ENCODE peak calls at places on chromosomes 12 and 14, in ten cellular contexts. One of them, this sample, is unnamed.

GRCh38 chr14:90381999-90382451 is 14.8 kb upstream of the CALM1 start:
- DNase-seq in activated CD4-positive, alpha-beta T cell treated with anti-CD3 and anti-CD28 coated beads, Interleukin-2, amount 50 U/mL, for 1 hour: no peak
- DNase-seq in amniotic stem cell: no peak
- DNase-seq in stimulated activated CD8-positive, alpha-beta memory T cell treated with anti-CD3 and anti-CD28 coated beads, Interleukin-2, amount 100 ng/mL, for 48 hours: no peak
- DNase-seq in Right ventricle myocardium inferior: peak; percentile 70
- DNase-seq in AG09319: no peak
- DNase-seq in psoas muscle: peak; percentile 31
- DNase-seq in amygdala: peak; percentile 7
- DNase-seq in NCI-H1092: peak; percentile 76
- DNase-seq in HT1080: no peak
- DNase-seq in this sample: no peak

GRCh38 chr12:78004451-78005093 is 173.9 kb downstream of the NAV3 start:
- DNase-seq in amygdala: no peak
- DNase-seq in AG09319: no peak
- DNase-seq in Right ventricle myocardium inferior: no peak
- DNase-seq in activated CD4-positive, alpha-beta T cell treated with anti-CD3 and anti-CD28 coated beads, Interleukin-2, amount 50 U/mL, for 1 hour: no peak
- DNase-seq in amniotic stem cell: no peak
- DNase-seq in NCI-H1092: no peak
- DNase-seq in psoas muscle: no peak
- DNase-seq in stimulated activated CD8-positive, alpha-beta memory T cell treated with anti-CD3 and anti-CD28 coated beads, Interleukin-2, amount 100 ng/mL, for 48 hours: no peak
- DNase-seq in HT1080: no peak
- DNase-seq in this sample: no peak

GRCh38 chr12:12228402-12228801 is 38.4 kb downstream of the LRP6 start:
- DNase-seq in HT1080: no peak
- DNase-seq in AG09319: no peak
- DNase-seq in amygdala: no peak
- DNase-seq in Right ventricle myocardium inferior: no peak
- DNase-seq in activated CD4-positive, alpha-beta T cell treated with anti-CD3 and anti-CD28 coated beads, Interleukin-2, amount 50 U/mL, for 1 hour: no peak
- DNase-seq in stimulated activated CD8-positive, alpha-beta memory T cell treated with anti-CD3 and anti-CD28 coated beads, Interleukin-2, amount 100 ng/mL, for 48 hours: no peak
- DNase-seq in NCI-H1092: no peak
- DNase-seq in amniotic stem cell: no peak
- DNase-seq in psoas muscle: no peak
- DNase-seq in this sample: no peak

GRCh38 chr14:56173360-56173922 is 55.2 kb downstream of the PELI2 start:
- DNase-seq in amniotic stem cell: no peak
- DNase-seq in Right ventricle myocardium inferior: no peak
- DNase-seq in stimulated activated CD8-positive, alpha-beta memory T cell treated with anti-CD3 and anti-CD28 coated beads, Interleukin-2, amount 100 ng/mL, for 48 hours: no peak
- DNase-seq in amygdala: no peak
- DNase-seq in psoas muscle: no peak
- DNase-seq in activated CD4-positive, alpha-beta T cell treated with anti-CD3 and anti-CD28 coated beads, Interleukin-2, amount 50 U/mL, for 1 hour: no peak
- DNase-seq in NCI-H1092: no peak
- DNase-seq in HT1080: no peak
- DNase-seq in AG09319: no peak
- DNase-seq in this sample: peak; percentile 59

GRCh38 chr12:119512772-119513497 is 80.6 kb upstream of the TMEM233 start:
- DNase-seq in stimulated activated CD8-positive, alpha-beta memory T cell treated with anti-CD3 and anti-CD28 coated beads, Interleukin-2, amount 100 ng/mL, for 48 hours: no peak
- DNase-seq in Right ventricle myocardium inferior: no peak
- DNase-seq in AG09319: no peak
- DNase-seq in activated CD4-positive, alpha-beta T cell treated with anti-CD3 and anti-CD28 coated beads, Interleukin-2, amount 50 U/mL, for 1 hour: no peak
- DNase-seq in psoas muscle: no peak
- DNase-seq in HT1080: no peak
- DNase-seq in NCI-H1092: no peak
- DNase-seq in amniotic stem cell: no peak
- DNase-seq in amygdala: no peak
- DNase-seq in this sample: no peak

GRCh38 chr12:76810690-76811434 is 46.9 kb downstream of the ZDHHC17 start:
- DNase-seq in psoas muscle: no peak
- DNase-seq in stimulated activated CD8-positive, alpha-beta memory T cell treated with anti-CD3 and anti-CD28 coated beads, Interleukin-2, amount 100 ng/mL, for 48 hours: no peak
- DNase-seq in NCI-H1092: no peak
- DNase-seq in activated CD4-positive, alpha-beta T cell treated with anti-CD3 and anti-CD28 coated beads, Interleukin-2, amount 50 U/mL, for 1 hour: no peak
- DNase-seq in amniotic stem cell: no peak
- DNase-seq in AG09319: no peak
- DNase-seq in amygdala: no peak
- DNase-seq in Right ventricle myocardium inferior: no peak
- DNase-seq in HT1080: no peak
- DNase-seq in this sample: no peak

GRCh38 chr12:82400819-82401218 is 42.5 kb downstream of the METTL25 start:
- DNase-seq in Right ventricle myocardium inferior: no peak
- DNase-seq in psoas muscle: no peak
- DNase-seq in activated CD4-positive, alpha-beta T cell treated with anti-CD3 and anti-CD28 coated beads, Interleukin-2, amount 50 U/mL, for 1 hour: no peak
- DNase-seq in AG09319: no peak
- DNase-seq in NCI-H1092: no peak
- DNase-seq in stimulated activated CD8-positive, alpha-beta memory T cell treated with anti-CD3 and anti-CD28 coated beads, Interleukin-2, amount 100 ng/mL, for 48 hours: no peak
- DNase-seq in amygdala: no peak
- DNase-seq in amniotic stem cell: no peak
- DNase-seq in HT1080: no peak
- DNase-seq in this sample: no peak

GRCh38 chr14:92759300-92759678 is 10.9 kb upstream of the LGMN start:
- DNase-seq in psoas muscle: no peak
- DNase-seq in activated CD4-positive, alpha-beta T cell treated with anti-CD3 and anti-CD28 coated beads, Interleukin-2, amount 50 U/mL, for 1 hour: no peak
- DNase-seq in NCI-H1092: no peak
- DNase-seq in amygdala: no peak
- DNase-seq in stimulated activated CD8-positive, alpha-beta memory T cell treated with anti-CD3 and anti-CD28 coated beads, Interleukin-2, amount 100 ng/mL, for 48 hours: no peak
- DNase-seq in HT1080: peak; percentile 40
- DNase-seq in Right ventricle myocardium inferior: no peak
- DNase-seq in amniotic stem cell: no peak
- DNase-seq in AG09319: no peak
- DNase-seq in this sample: peak; percentile 69

GRCh38 chr14:85466678-85467077 is 63.3 kb upstream of the FLRT2 start:
- DNase-seq in amniotic stem cell: no peak
- DNase-seq in AG09319: no peak
- DNase-seq in NCI-H1092: no peak
- DNase-seq in amygdala: no peak
- DNase-seq in stimulated activated CD8-positive, alpha-beta memory T cell treated with anti-CD3 and anti-CD28 coated beads, Interleukin-2, amount 100 ng/mL, for 48 hours: no peak
- DNase-seq in psoas muscle: no peak
- DNase-seq in Right ventricle myocardium inferior: no peak
- DNase-seq in activated CD4-positive, alpha-beta T cell treated with anti-CD3 and anti-CD28 coated beads, Interleukin-2, amount 50 U/mL, for 1 hour: no peak
- DNase-seq in HT1080: peak; percentile 40
- DNase-seq in this sample: no peak

GRCh38 chr14:93103392-93104080 is 12.2 kb downstream of the ITPK1 start:
- DNase-seq in NCI-H1092: no peak
- DNase-seq in activated CD4-positive, alpha-beta T cell treated with anti-CD3 and anti-CD28 coated beads, Interleukin-2, amount 50 U/mL, for 1 hour: peak; percentile 43
- DNase-seq in amygdala: no peak
- DNase-seq in amniotic stem cell: no peak
- DNase-seq in stimulated activated CD8-positive, alpha-beta memory T cell treated with anti-CD3 and anti-CD28 coated beads, Interleukin-2, amount 100 ng/mL, for 48 hours: peak; percentile 42
- DNase-seq in AG09319: no peak
- DNase-seq in HT1080: peak; percentile 64
- DNase-seq in psoas muscle: no peak
- DNase-seq in Right ventricle myocardium inferior: peak; percentile 81
- DNase-seq in this sample: peak; percentile 88

GRCh38 chr12:52233462-52234141 is 559 bp downstream of the KRT7 start:
- DNase-seq in psoas muscle: no peak
- DNase-seq in AG09319: no peak
- DNase-seq in stimulated activated CD8-positive, alpha-beta memory T cell treated with anti-CD3 and anti-CD28 coated beads, Interleukin-2, amount 100 ng/mL, for 48 hours: no peak
- DNase-seq in Right ventricle myocardium inferior: no peak
- DNase-seq in activated CD4-positive, alpha-beta T cell treated with anti-CD3 and anti-CD28 coated beads, Interleukin-2, amount 50 U/mL, for 1 hour: no peak
- DNase-seq in NCI-H1092: no peak
- DNase-seq in amygdala: no peak
- DNase-seq in amniotic stem cell: no peak
- DNase-seq in HT1080: no peak
- DNase-seq in this sample: no peak

GRCh38 chr14:103840016-103840415 is 7.4 kb downstream of the PPP1R13B start:
- DNase-seq in psoas muscle: no peak
- DNase-seq in NCI-H1092: no peak
- DNase-seq in HT1080: no peak
- DNase-seq in stimulated activated CD8-positive, alpha-beta memory T cell treated with anti-CD3 and anti-CD28 coated beads, Interleukin-2, amount 100 ng/mL, for 48 hours: no peak
- DNase-seq in Right ventricle myocardium inferior: no peak
- DNase-seq in AG09319: no peak
- DNase-seq in amygdala: no peak
- DNase-seq in activated CD4-positive, alpha-beta T cell treated with anti-CD3 and anti-CD28 coated beads, Interleukin-2, amount 50 U/mL, for 1 hour: no peak
- DNase-seq in amniotic stem cell: no peak
- DNase-seq in this sample: no peak

GRCh38 chr14:96066976-96067375 is 27.8 kb downstream of the C14orf132 start:
- DNase-seq in Right ventricle myocardium inferior: no peak
- DNase-seq in NCI-H1092: no peak
- DNase-seq in psoas muscle: no peak
- DNase-seq in activated CD4-positive, alpha-beta T cell treated with anti-CD3 and anti-CD28 coated beads, Interleukin-2, amount 50 U/mL, for 1 hour: no peak
- DNase-seq in amygdala: no peak
- DNase-seq in amniotic stem cell: no peak
- DNase-seq in HT1080: no peak
- DNase-seq in stimulated activated CD8-positive, alpha-beta memory T cell treated with anti-CD3 and anti-CD28 coated beads, Interleukin-2, amount 100 ng/mL, for 48 hours: no peak
- DNase-seq in AG09319: no peak
- DNase-seq in this sample: no peak

GRCh38 chr12:15227004-15227679 is 5.9 kb upstream of the RERG start:
- DNase-seq in NCI-H1092: peak; percentile 57
- DNase-seq in amygdala: no peak
- DNase-seq in psoas muscle: peak; percentile 46
- DNase-seq in Right ventricle myocardium inferior: peak; percentile 77
- DNase-seq in AG09319: peak; percentile 15
- DNase-seq in HT1080: peak; percentile 27
- DNase-seq in amniotic stem cell: peak; percentile 17
- DNase-seq in stimulated activated CD8-positive, alpha-beta memory T cell treated with anti-CD3 and anti-CD28 coated beads, Interleukin-2, amount 100 ng/mL, for 48 hours: no peak
- DNase-seq in activated CD4-positive, alpha-beta T cell treated with anti-CD3 and anti-CD28 coated beads, Interleukin-2, amount 50 U/mL, for 1 hour: peak; percentile 21
- DNase-seq in this sample: peak; percentile 63

GRCh38 chr12:39816671-39817185 is 197.1 kb upstream of the ABCD2 start:
- DNase-seq in amygdala: no peak
- DNase-seq in psoas muscle: no peak
- DNase-seq in activated CD4-positive, alpha-beta T cell treated with anti-CD3 and anti-CD28 coated beads, Interleukin-2, amount 50 U/mL, for 1 hour: no peak
- DNase-seq in AG09319: no peak
- DNase-seq in amniotic stem cell: no peak
- DNase-seq in NCI-H1092: no peak
- DNase-seq in stimulated activated CD8-positive, alpha-beta memory T cell treated with anti-CD3 and anti-CD28 coated beads, Interleukin-2, amount 100 ng/mL, for 48 hours: no peak
- DNase-seq in HT1080: peak; percentile 8
- DNase-seq in Right ventricle myocardium inferior: no peak
- DNase-seq in this sample: no peak

GRCh38 chr12:76032043-76032981 is 736 bp upstream of the PHLDA1 start:
- DNase-seq in stimulated activated CD8-positive, alpha-beta memory T cell treated with anti-CD3 and anti-CD28 coated beads, Interleukin-2, amount 100 ng/mL, for 48 hours: peak; percentile 37
- DNase-seq in HT1080: peak; percentile 58
- DNase-seq in NCI-H1092: no peak
- DNase-seq in Right ventricle myocardium inferior: peak; percentile 79
- DNase-seq in AG09319: no peak
- DNase-seq in amniotic stem cell: no peak
- DNase-seq in psoas muscle: no peak
- DNase-seq in activated CD4-positive, alpha-beta T cell treated with anti-CD3 and anti-CD28 coated beads, Interleukin-2, amount 50 U/mL, for 1 hour: peak; percentile 34
- DNase-seq in amygdala: no peak
- DNase-seq in this sample: peak; percentile 48

GRCh38 chr14:51638071-51638944 is 13.4 kb upstream of the FRMD6 start:
- DNase-seq in AG09319: no peak
- DNase-seq in stimulated activated CD8-positive, alpha-beta memory T cell treated with anti-CD3 and anti-CD28 coated beads, Interleukin-2, amount 100 ng/mL, for 48 hours: no peak
- DNase-seq in activated CD4-positive, alpha-beta T cell treated with anti-CD3 and anti-CD28 coated beads, Interleukin-2, amount 50 U/mL, for 1 hour: no peak
- DNase-seq in HT1080: no peak
- DNase-seq in Right ventricle myocardium inferior: no peak
- DNase-seq in NCI-H1092: no peak
- DNase-seq in psoas muscle: no peak
- DNase-seq in amniotic stem cell: no peak
- DNase-seq in amygdala: no peak
- DNase-seq in this sample: peak; percentile 61

GRCh38 chr14:68976160-68977067 is 2.7 kb downstream of the ACTN1 start:
- DNase-seq in Right ventricle myocardium inferior: peak; percentile 77
- DNase-seq in HT1080: no peak
- DNase-seq in AG09319: no peak
- DNase-seq in stimulated activated CD8-positive, alpha-beta memory T cell treated with anti-CD3 and anti-CD28 coated beads, Interleukin-2, amount 100 ng/mL, for 48 hours: no peak
- DNase-seq in NCI-H1092: no peak
- DNase-seq in psoas muscle: peak; percentile 26
- DNase-seq in amygdala: no peak
- DNase-seq in amniotic stem cell: no peak
- DNase-seq in activated CD4-positive, alpha-beta T cell treated with anti-CD3 and anti-CD28 coated beads, Interleukin-2, amount 50 U/mL, for 1 hour: no peak
- DNase-seq in this sample: no peak

GRCh38 chr12:110776410-110776809 is 33.7 kb upstream of the PPP1CC start:
- DNase-seq in NCI-H1092: no peak
- DNase-seq in Right ventricle myocardium inferior: no peak
- DNase-seq in amniotic stem cell: no peak
- DNase-seq in stimulated activated CD8-positive, alpha-beta memory T cell treated with anti-CD3 and anti-CD28 coated beads, Interleukin-2, amount 100 ng/mL, for 48 hours: peak; percentile 26
- DNase-seq in activated CD4-positive, alpha-beta T cell treated with anti-CD3 and anti-CD28 coated beads, Interleukin-2, amount 50 U/mL, for 1 hour: no peak
- DNase-seq in psoas muscle: no peak
- DNase-seq in AG09319: no peak
- DNase-seq in amygdala: no peak
- DNase-seq in HT1080: no peak
- DNase-seq in this sample: no peak

GRCh38 chr12:88391556-88391955 is 188.7 kb downstream of the KITLG start:
- DNase-seq in AG09319: peak; percentile 83
- DNase-seq in amygdala: no peak
- DNase-seq in activated CD4-positive, alpha-beta T cell treated with anti-CD3 and anti-CD28 coated beads, Interleukin-2, amount 50 U/mL, for 1 hour: no peak
- DNase-seq in amniotic stem cell: no peak
- DNase-seq in NCI-H1092: no peak
- DNase-seq in HT1080: peak; percentile 52
- DNase-seq in psoas muscle: no peak
- DNase-seq in stimulated activated CD8-positive, alpha-beta memory T cell treated with anti-CD3 and anti-CD28 coated beads, Interleukin-2, amount 100 ng/mL, for 48 hours: no peak
- DNase-seq in Right ventricle myocardium inferior: no peak
- DNase-seq in this sample: peak; percentile 63

GRCh38 chr12:94183702-94184379 is 35.5 kb downstream of the PLXNC1 start:
- DNase-seq in activated CD4-positive, alpha-beta T cell treated with anti-CD3 and anti-CD28 coated beads, Interleukin-2, amount 50 U/mL, for 1 hour: no peak
- DNase-seq in AG09319: no peak
- DNase-seq in NCI-H1092: no peak
- DNase-seq in stimulated activated CD8-positive, alpha-beta memory T cell treated with anti-CD3 and anti-CD28 coated beads, Interleukin-2, amount 100 ng/mL, for 48 hours: no peak
- DNase-seq in amygdala: no peak
- DNase-seq in HT1080: no peak
- DNase-seq in psoas muscle: no peak
- DNase-seq in Right ventricle myocardium inferior: no peak
- DNase-seq in amniotic stem cell: no peak
- DNase-seq in this sample: no peak

GRCh38 chr12:16385779-16386646 is 38.6 kb downstream of the MGST1 start:
- DNase-seq in AG09319: peak; percentile 37
- DNase-seq in HT1080: peak; percentile 27
- DNase-seq in psoas muscle: no peak
- DNase-seq in stimulated activated CD8-positive, alpha-beta memory T cell treated with anti-CD3 and anti-CD28 coated beads, Interleukin-2, amount 100 ng/mL, for 48 hours: no peak
- DNase-seq in amniotic stem cell: no peak
- DNase-seq in Right ventricle myocardium inferior: no peak
- DNase-seq in NCI-H1092: peak; percentile 63
- DNase-seq in activated CD4-positive, alpha-beta T cell treated with anti-CD3 and anti-CD28 coated beads, Interleukin-2, amount 50 U/mL, for 1 hour: no peak
- DNase-seq in amygdala: peak; percentile 5
- DNase-seq in this sample: peak; percentile 59

GRCh38 chr12:12713932-12714275 is 3.3 kb upstream of the CDKN1B start:
- DNase-seq in stimulated activated CD8-positive, alpha-beta memory T cell treated with anti-CD3 and anti-CD28 coated beads, Interleukin-2, amount 100 ng/mL, for 48 hours: no peak
- DNase-seq in AG09319: no peak
- DNase-seq in Right ventricle myocardium inferior: no peak
- DNase-seq in NCI-H1092: no peak
- DNase-seq in psoas muscle: no peak
- DNase-seq in HT1080: no peak
- DNase-seq in amniotic stem cell: no peak
- DNase-seq in activated CD4-positive, alpha-beta T cell treated with anti-CD3 and anti-CD28 coated beads, Interleukin-2, amount 50 U/mL, for 1 hour: no peak
- DNase-seq in amygdala: no peak
- DNase-seq in this sample: no peak

GRCh38 chr12:93081810-93082165 is 152.7 kb upstream of the EEA1 start:
- DNase-seq in stimulated activated CD8-positive, alpha-beta memory T cell treated with anti-CD3 and anti-CD28 coated beads, Interleukin-2, amount 100 ng/mL, for 48 hours: no peak
- DNase-seq in psoas muscle: no peak
- DNase-seq in amniotic stem cell: no peak
- DNase-seq in Right ventricle myocardium inferior: no peak
- DNase-seq in activated CD4-positive, alpha-beta T cell treated with anti-CD3 and anti-CD28 coated beads, Interleukin-2, amount 50 U/mL, for 1 hour: no peak
- DNase-seq in NCI-H1092: no peak
- DNase-seq in AG09319: no peak
- DNase-seq in amygdala: no peak
- DNase-seq in HT1080: no peak
- DNase-seq in this sample: no peak

GRCh38 chr14:89586258-89587127 is 169.5 kb upstream of the FOXN3 start:
- DNase-seq in HT1080: no peak
- DNase-seq in stimulated activated CD8-positive, alpha-beta memory T cell treated with anti-CD3 and anti-CD28 coated beads, Interleukin-2, amount 100 ng/mL, for 48 hours: no peak
- DNase-seq in NCI-H1092: no peak
- DNase-seq in AG09319: no peak
- DNase-seq in amniotic stem cell: no peak
- DNase-seq in amygdala: no peak
- DNase-seq in activated CD4-positive, alpha-beta T cell treated with anti-CD3 and anti-CD28 coated beads, Interleukin-2, amount 50 U/mL, for 1 hour: no peak
- DNase-seq in psoas muscle: no peak
- DNase-seq in Right ventricle myocardium inferior: no peak
- DNase-seq in this sample: no peak

GRCh38 chr12:114636723-114637480 is 47.1 kb downstream of the TBX3 start:
- DNase-seq in HT1080: no peak
- DNase-seq in Right ventricle myocardium inferior: no peak
- DNase-seq in NCI-H1092: no peak
- DNase-seq in activated CD4-positive, alpha-beta T cell treated with anti-CD3 and anti-CD28 coated beads, Interleukin-2, amount 50 U/mL, for 1 hour: no peak
- DNase-seq in amniotic stem cell: no peak
- DNase-seq in AG09319: no peak
- DNase-seq in psoas muscle: no peak
- DNase-seq in stimulated activated CD8-positive, alpha-beta memory T cell treated with anti-CD3 and anti-CD28 coated beads, Interleukin-2, amount 100 ng/mL, for 48 hours: no peak
- DNase-seq in amygdala: no peak
- DNase-seq in this sample: no peak

GRCh38 chr12:7017870-7018349 is 366 bp downstream of the LPCAT3 start:
- DNase-seq in activated CD4-positive, alpha-beta T cell treated with anti-CD3 and anti-CD28 coated beads, Interleukin-2, amount 50 U/mL, for 1 hour: no peak
- DNase-seq in stimulated activated CD8-positive, alpha-beta memory T cell treated with anti-CD3 and anti-CD28 coated beads, Interleukin-2, amount 100 ng/mL, for 48 hours: no peak
- DNase-seq in psoas muscle: no peak
- DNase-seq in amniotic stem cell: no peak
- DNase-seq in AG09319: no peak
- DNase-seq in Right ventricle myocardium inferior: no peak
- DNase-seq in amygdala: peak; percentile 30
- DNase-seq in NCI-H1092: peak; percentile 59
- DNase-seq in HT1080: no peak
- DNase-seq in this sample: no peak

GRCh38 chr12:96502477-96502876 is 13.1 kb downstream of the CFAP54 start:
- DNase-seq in stimulated activated CD8-positive, alpha-beta memory T cell treated with anti-CD3 and anti-CD28 coated beads, Interleukin-2, amount 100 ng/mL, for 48 hours: no peak
- DNase-seq in amygdala: no peak
- DNase-seq in amniotic stem cell: no peak
- DNase-seq in AG09319: no peak
- DNase-seq in psoas muscle: no peak
- DNase-seq in HT1080: peak; percentile 69
- DNase-seq in Right ventricle myocardium inferior: no peak
- DNase-seq in activated CD4-positive, alpha-beta T cell treated with anti-CD3 and anti-CD28 coated beads, Interleukin-2, amount 50 U/mL, for 1 hour: no peak
- DNase-seq in NCI-H1092: no peak
- DNase-seq in this sample: no peak